ENCODE peak calls at places on chromosome 9, in four cellular contexts. Q, M, W and K are unnamed samples.

GRCh38 chr9:109120204-109120789 is 550 bp upstream of the TMEM245 start:
- DNase-seq in Q (no peak), M (no peak), W (no peak), K (no peak)

GRCh38 chr9:136661641-136662325 is 933 bp upstream of the EGFL7 start:
- DNase-seq in Q (no peak), M (no peak), W (no peak), K (no peak)

GRCh38 chr9:130320697-130321080 is 55.1 kb downstream of the HMCN2 start:
- DNase-seq in Q (no peak), M (no peak), W (no peak), K (no peak)

GRCh38 chr9:132769895-132770774 is 99.9 kb downstream of the GTF3C4 start:
- DNase-seq in Q (peak), M (peak), W (peak), K (peak)

GRCh38 chr9:79471577-79472543 is 99.9 kb upstream of the TLE4 start:
- DNase-seq in Q (peak), M (no peak), W (peak), K (peak)

GRCh38 chr9:447230-448025 is 232.8 kb downstream of the DOCK8 start:
- DNase-seq in Q (peak), M (peak), W (no peak), K (peak)

GRCh38 chr9:129613520-129614175 is 7.3 kb downstream of the C9orf50 start:
- DNase-seq in Q (no peak), M (no peak), W (no peak), K (no peak)

GRCh38 chr9:111078391-111079038 is 40.2 kb upstream of the LPAR1 start:
- DNase-seq in Q (no peak), M (no peak), W (no peak), K (no peak)

GRCh38 chr9:91945277-91946074 is 4.6 kb downstream of the ROR2 start:
- DNase-seq in Q (peak), M (no peak), W (peak), K (no peak)

GRCh38 chr9:91515074-91515687 is 91.5 kb upstream of the NFIL3 start:
- DNase-seq in Q (peak), M (no peak), W (peak), K (peak)

GRCh38 chr9:94005272-94005901 is 50.2 kb upstream of the BARX1 start:
- DNase-seq in Q (peak), M (no peak), W (peak), K (peak)

GRCh38 chr9:134293576-134294227 is 32.6 kb upstream of the RXRA start:
- DNase-seq in Q (no peak), M (no peak), W (no peak), K (no peak)

GRCh38 chr9:106287108-106287631 is 575.8 kb upstream of the ZNF462 start:
- DNase-seq in Q (no peak), M (no peak), W (peak), K (no peak)

GRCh38 chr9:132516911-132517310 is 65.5 kb upstream of the BARHL1 start:
- DNase-seq in Q (no peak), M (no peak), W (no peak), K (no peak)

GRCh38 chr9:98861881-98862501 is 54.5 kb downstream of the GALNT12 start:
- DNase-seq in Q (peak), M (no peak), W (no peak), K (peak)

GRCh38 chr9:124911766-124912165 is 29.1 kb downstream of the GOLGA1 start:
- DNase-seq in Q (no peak), M (no peak), W (no peak), K (no peak)

GRCh38 chr9:108784128-108784490 is 71.7 kb downstream of the ACTL7B start:
- DNase-seq in Q (no peak), M (no peak), W (no peak), K (peak)

GRCh38 chr9:109035684-109036423 is 22.6 kb upstream of the CTNNAL1 start:
- DNase-seq in Q (peak), M (no peak), W (peak), K (peak)

GRCh38 chr9:135019224-135019623 is 68.2 kb upstream of the OLFM1 start:
- DNase-seq in Q (no peak), M (no peak), W (no peak), K (no peak)

GRCh38 chr9:28120241-28121025 is 547.2 kb upstream of the C9orf72 start:
- DNase-seq in Q (no peak), M (no peak), W (no peak), K (no peak)

GRCh38 chr9:110814159-110814558 is 145.6 kb downstream of the MUSK start:
- DNase-seq in Q (no peak), M (no peak), W (no peak), K (no peak)

GRCh38 chr9:27572566-27572917 is 739 bp downstream of the C9orf72 start:
- DNase-seq in Q (peak), M (peak), W (peak), K (peak)

GRCh38 chr9:130304141-130304540 is 38.6 kb downstream of the HMCN2 start:
- DNase-seq in Q (no peak), M (no peak), W (no peak), K (no peak)

GRCh38 chr9:123522921-123523320 is 166.9 kb downstream of the CRB2 start:
- DNase-seq in Q (no peak), M (no peak), W (no peak), K (no peak)

GRCh38 chr9:12856608-12857007 is 81.8 kb downstream of the LURAP1L start:
- DNase-seq in Q (no peak), M (no peak), W (no peak), K (no peak)

GRCh38 chr9:127361561-127361960 is 35.4 kb upstream of the SLC2A8 start:
- DNase-seq in Q (no peak), M (no peak), W (peak), K (no peak)

GRCh38 chr9:28212979-28213378 is 639.7 kb upstream of the C9orf72 start:
- DNase-seq in Q (peak), M (no peak), W (no peak), K (peak)